ENCODE peak calls at places on chromosomes 7 and 10, in six cellular contexts. One of them, this sample, is unnamed.

GRCh38 chr7:28529755-28530154 is 117.4 kb downstream of the CREB5 start:
- DNase-seq in NCI-H1694 treated with DMSO at 0.1 percent for 48 hours: no peak
- DNase-seq in suprapubic skin: no peak
- DNase-seq in stimulated activated CD4-positive, alpha-beta T cell treated with anti-CD3 and anti-CD28 coated beads, Interleukin-15, amount 100 ng/mL, for 24 hours: no peak
- DNase-seq in HuH-7: no peak
- DNase-seq in caudate nucleus: no peak
- DNase-seq in this sample: no peak

GRCh38 chr7:28808786-28809533 is 149.2 kb downstream of the TRIL start:
- DNase-seq in NCI-H1694 treated with DMSO at 0.1 percent for 48 hours: no peak
- DNase-seq in suprapubic skin: no peak
- DNase-seq in stimulated activated CD4-positive, alpha-beta T cell treated with anti-CD3 and anti-CD28 coated beads, Interleukin-15, amount 100 ng/mL, for 24 hours: no peak
- DNase-seq in HuH-7: no peak
- DNase-seq in caudate nucleus: no peak
- DNase-seq in this sample: no peak

GRCh38 chr10:58570307-58570723 is 57.6 kb downstream of the BICC1 start:
- DNase-seq in NCI-H1694 treated with DMSO at 0.1 percent for 48 hours: no peak
- DNase-seq in suprapubic skin: no peak
- DNase-seq in stimulated activated CD4-positive, alpha-beta T cell treated with anti-CD3 and anti-CD28 coated beads, Interleukin-15, amount 100 ng/mL, for 24 hours: no peak
- DNase-seq in HuH-7: no peak
- DNase-seq in caudate nucleus: no peak
- DNase-seq in this sample: no peak

GRCh38 chr7:100897772-100898454 is 2.2 kb upstream of the ACHE start:
- DNase-seq in NCI-H1694 treated with DMSO at 0.1 percent for 48 hours: no peak
- DNase-seq in suprapubic skin: no peak
- DNase-seq in stimulated activated CD4-positive, alpha-beta T cell treated with anti-CD3 and anti-CD28 coated beads, Interleukin-15, amount 100 ng/mL, for 24 hours: no peak
- DNase-seq in HuH-7: no peak
- DNase-seq in caudate nucleus: no peak
- DNase-seq in this sample: no peak

GRCh38 chr7:74173074-74173473 is 1.1 kb upstream of the EIF4H start:
- DNase-seq in NCI-H1694 treated with DMSO at 0.1 percent for 48 hours: no peak
- DNase-seq in suprapubic skin: no peak
- DNase-seq in stimulated activated CD4-positive, alpha-beta T cell treated with anti-CD3 and anti-CD28 coated beads, Interleukin-15, amount 100 ng/mL, for 24 hours: no peak
- DNase-seq in HuH-7: no peak
- DNase-seq in caudate nucleus: no peak
- DNase-seq in this sample: no peak

GRCh38 chr7:157941210-157941609 is 604.4 kb downstream of the DNAJB6 start:
- DNase-seq in NCI-H1694 treated with DMSO at 0.1 percent for 48 hours: no peak
- DNase-seq in suprapubic skin: no peak
- DNase-seq in stimulated activated CD4-positive, alpha-beta T cell treated with anti-CD3 and anti-CD28 coated beads, Interleukin-15, amount 100 ng/mL, for 24 hours: no peak
- DNase-seq in HuH-7: no peak
- DNase-seq in caudate nucleus: no peak
- DNase-seq in this sample: no peak

GRCh38 chr10:98349508-98349922 is 65.5 kb downstream of the PYROXD2 start:
- DNase-seq in NCI-H1694 treated with DMSO at 0.1 percent for 48 hours: no peak
- DNase-seq in suprapubic skin: no peak
- DNase-seq in stimulated activated CD4-positive, alpha-beta T cell treated with anti-CD3 and anti-CD28 coated beads, Interleukin-15, amount 100 ng/mL, for 24 hours: no peak
- DNase-seq in HuH-7: no peak
- DNase-seq in caudate nucleus: no peak
- DNase-seq in this sample: no peak

GRCh38 chr7:137996386-137996851 is 5.5 kb downstream of the CREB3L2 start:
- DNase-seq in NCI-H1694 treated with DMSO at 0.1 percent for 48 hours: no peak
- DNase-seq in suprapubic skin: peak; percentile 73
- DNase-seq in stimulated activated CD4-positive, alpha-beta T cell treated with anti-CD3 and anti-CD28 coated beads, Interleukin-15, amount 100 ng/mL, for 24 hours: no peak
- DNase-seq in HuH-7: no peak
- DNase-seq in caudate nucleus: no peak
- DNase-seq in this sample: no peak

GRCh38 chr10:74750848-74751274 is 75.5 kb upstream of the KAT6B start:
- DNase-seq in NCI-H1694 treated with DMSO at 0.1 percent for 48 hours: no peak
- DNase-seq in suprapubic skin: no peak
- DNase-seq in stimulated activated CD4-positive, alpha-beta T cell treated with anti-CD3 and anti-CD28 coated beads, Interleukin-15, amount 100 ng/mL, for 24 hours: no peak
- DNase-seq in HuH-7: no peak
- DNase-seq in caudate nucleus: no peak
- DNase-seq in this sample: no peak

GRCh38 chr7:92851732-92852131 is 15.4 kb upstream of the CDK6 start:
- DNase-seq in NCI-H1694 treated with DMSO at 0.1 percent for 48 hours: no peak
- DNase-seq in suprapubic skin: no peak
- DNase-seq in stimulated activated CD4-positive, alpha-beta T cell treated with anti-CD3 and anti-CD28 coated beads, Interleukin-15, amount 100 ng/mL, for 24 hours: no peak
- DNase-seq in HuH-7: no peak
- DNase-seq in caudate nucleus: no peak
- DNase-seq in this sample: no peak